ENCODE peak calls at places on chromosomes 3 and 15, in seven cellular contexts. G, W, H, Y, Z, J and K are unnamed samples.

GRCh38 chr3:169207089-169207488 is 456.4 kb downstream of the MECOM start:
- DNase-seq in G (no peak), W (no peak), H (no peak), Y (no peak), Z (no peak), J (no peak), K (no peak)

GRCh38 chr15:41999290-42000285 is 21.3 kb downstream of the PLA2G4E start:
- DNase-seq in G (no peak), W (no peak), H (no peak), Y (no peak), Z (no peak), J (no peak), K (no peak)

GRCh38 chr15:75891895-75892294 is 11.8 kb upstream of the FBXO22 start:
- DNase-seq in G (peak), W (no peak), H (no peak), Y (no peak), Z (no peak), J (no peak), K (no peak)

GRCh38 chr3:46162975-46163550 is 45.0 kb downstream of the CCR1 start:
- DNase-seq in G (peak), W (no peak), H (no peak), Y (no peak), Z (no peak), J (no peak), K (no peak)

GRCh38 chr3:8769088-8769822 is at the start of gene OXTR:
- DNase-seq in G (peak), W (peak), H (peak), Y (peak), Z (peak), J (no peak), K (peak)

GRCh38 chr3:138824114-138824506 is 10.6 kb downstream of the PIK3CB start:
- DNase-seq in G (no peak), W (peak), H (no peak), Y (no peak), Z (no peak), J (no peak), K (no peak)

GRCh38 chr3:195085356-195086130 is 185.4 kb downstream of the XXYLT1 start:
- DNase-seq in G (no peak), W (no peak), H (no peak), Y (no peak), Z (no peak), J (no peak), K (no peak)

GRCh38 chr15:88708256-88709054 is 69.6 kb downstream of the ISG20 start:
- DNase-seq in G (no peak), W (no peak), H (no peak), Y (no peak), Z (no peak), J (no peak), K (no peak)

GRCh38 chr3:118991775-118992174 is 42.9 kb downstream of the IGSF11 start:
- DNase-seq in G (no peak), W (no peak), H (no peak), Y (no peak), Z (no peak), J (no peak), K (no peak)

GRCh38 chr3:30470566-30470965 is 135.8 kb upstream of the TGFBR2 start:
- DNase-seq in G (no peak), W (no peak), H (no peak), Y (no peak), Z (no peak), J (no peak), K (no peak)

GRCh38 chr3:175338775-175339535 is 479.8 kb downstream of the NAALADL2 start:
- DNase-seq in G (no peak), W (no peak), H (no peak), Y (no peak), Z (peak), J (no peak), K (no peak)

GRCh38 chr3:129346690-129347440 is 68.2 kb downstream of the HMCES start:
- DNase-seq in G (no peak), W (no peak), H (no peak), Y (no peak), Z (no peak), J (no peak), K (no peak)

GRCh38 chr3:134869153-134869726 is 74.2 kb downstream of the EPHB1 start:
- DNase-seq in G (no peak), W (no peak), H (no peak), Y (no peak), Z (no peak), J (no peak), K (no peak)

GRCh38 chr15:64070965-64071851 is 22.4 kb downstream of the CIAO2A start:
- DNase-seq in G (peak), W (peak), H (no peak), Y (no peak), Z (no peak), J (no peak), K (no peak)

GRCh38 chr15:85858586-85859375 is 64.1 kb upstream of the KLHL25 start:
- DNase-seq in G (peak), W (peak), H (peak), Y (peak), Z (peak), J (no peak), K (peak)

GRCh38 chr3:121414924-121415323 is 130.9 kb downstream of the POLQ start:
- DNase-seq in G (no peak), W (no peak), H (no peak), Y (no peak), Z (no peak), J (no peak), K (no peak)

GRCh38 chr3:15023719-15024118 is 41.4 kb downstream of the MRPS25 start:
- DNase-seq in G (no peak), W (no peak), H (no peak), Y (peak), Z (no peak), J (no peak), K (no peak)

GRCh38 chr3:141407043-141407442 is 38.7 kb downstream of the ZBTB38 start:
- DNase-seq in G (no peak), W (no peak), H (no peak), Y (no peak), Z (no peak), J (no peak), K (no peak)

GRCh38 chr3:184732133-184732532 is 20.3 kb upstream of the MAGEF1 start:
- DNase-seq in G (no peak), W (no peak), H (no peak), Y (no peak), Z (peak), J (no peak), K (no peak)

GRCh38 chr3:78659386-78659987 is 1108.3 kb downstream of the ROBO1 start:
- DNase-seq in G (peak), W (peak), H (no peak), Y (peak), Z (no peak), J (no peak), K (no peak)

DNA sequence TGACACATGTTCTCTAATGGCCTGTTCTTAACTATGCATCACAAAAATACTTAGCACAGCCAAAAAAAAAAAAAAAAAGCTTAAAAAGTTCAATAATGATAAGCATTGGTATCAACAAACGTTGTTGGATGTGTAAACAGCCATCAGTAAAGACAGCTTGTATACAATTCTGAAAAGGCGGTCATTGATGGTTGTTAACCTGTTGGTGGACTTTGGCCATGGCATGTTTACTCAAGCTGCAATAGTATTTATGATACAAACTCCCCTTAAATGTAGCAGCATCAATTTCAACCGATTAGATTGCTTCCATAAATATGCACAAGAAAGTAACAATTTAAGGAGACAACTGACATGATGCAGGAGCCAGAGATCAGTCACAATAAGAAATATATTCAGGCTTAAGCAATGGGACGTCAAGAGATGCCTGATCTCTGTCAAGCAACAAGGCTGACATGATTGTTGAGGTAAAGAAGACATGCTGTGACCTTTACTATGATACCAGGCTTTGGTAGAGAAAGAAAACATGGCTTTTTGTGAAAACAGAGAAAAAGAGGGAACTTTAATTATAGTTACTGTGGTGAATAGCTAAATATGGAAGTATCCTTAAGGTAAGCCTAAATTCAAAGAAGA is 14.2 kb upstream of the SLC7A14 start:
- DNase-seq in G (peak), W (no peak), H (no peak), Y (no peak), Z (no peak), J (no peak), K (no peak)
- TF ChIP-seq POLR2AphosphoS5 in G (no peak), W (no peak), H (no peak), Y (no peak), Z (no peak), J (no peak), K (no peak)

GRCh38 chr3:128235207-128235933 is 82.1 kb downstream of the EEFSEC start:
- DNase-seq in G (no peak), W (no peak), H (no peak), Y (peak), Z (no peak), J (no peak), K (no peak)
- TF ChIP-seq TAF1 in G (no peak), W (no peak), H (no peak), Y (no peak), Z (no peak), J (no peak), K (no peak)

DNA sequence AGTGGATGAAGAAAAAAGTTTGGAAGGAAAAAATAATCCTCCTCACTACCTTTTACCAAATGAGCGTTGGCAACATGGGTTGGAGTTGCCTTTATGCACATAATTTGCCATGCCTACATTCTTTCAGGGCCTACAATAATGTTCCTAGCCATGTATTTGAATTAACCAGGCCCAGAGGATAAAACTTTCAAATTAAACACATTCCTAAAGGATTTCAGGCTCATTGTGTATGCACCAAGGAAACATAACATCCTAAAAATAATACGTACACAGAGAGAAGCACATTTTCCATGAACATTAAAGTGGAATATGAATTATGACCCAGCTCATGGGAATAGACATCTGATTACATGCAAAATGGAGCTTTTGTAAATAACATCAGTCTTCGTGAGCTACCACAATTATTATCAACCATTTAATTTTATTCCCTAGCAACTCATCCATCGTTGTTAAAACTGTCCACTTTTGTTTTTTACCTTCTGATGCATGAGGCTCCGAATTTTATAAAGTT is 203.3 kb downstream of the RORA start:
- DNase-seq in G (no peak), W (no peak), H (no peak), Y (no peak), Z (no peak), J (no peak), K (no peak)
- TF ChIP-seq POLR2AphosphoS5 in G (no peak), W (no peak), H (no peak), Y (no peak), Z (no peak), J (no peak), K (no peak)

GRCh38 chr3:71210257-71211002 is 373.1 kb downstream of the FOXP1 start:
- DNase-seq in G (peak), W (peak), H (no peak), Y (no peak), Z (no peak), J (no peak), K (no peak)
- TF ChIP-seq TAF1 in G (peak), W (no peak), H (no peak), Y (no peak), Z (no peak), J (no peak), K (no peak)

GRCh38 chr3:132657869-132658747 is 1.5 kb downstream of the ACAD11 start:
- DNase-seq in G (peak), W (no peak), H (no peak), Y (no peak), Z (no peak), J (no peak), K (no peak)

GRCh38 chr3:132660745-132661067 is 577 bp downstream of the UBA5 start:
- DNase-seq in G (no peak), W (peak), H (no peak), Y (peak), Z (no peak), J (no peak), K (no peak)

GRCh38 chr3:132659000-132659369 is 624 bp downstream of the ACAD11 start:
- DNase-seq in G (no peak), W (no peak), H (no peak), Y (no peak), Z (no peak), J (no peak), K (no peak)

GRCh38 chr3:132660056-132660744 is at the start of gene UBA5:
- DNase-seq in G (peak), W (peak), H (peak), Y (peak), Z (peak), J (peak), K (peak)

DNA sequence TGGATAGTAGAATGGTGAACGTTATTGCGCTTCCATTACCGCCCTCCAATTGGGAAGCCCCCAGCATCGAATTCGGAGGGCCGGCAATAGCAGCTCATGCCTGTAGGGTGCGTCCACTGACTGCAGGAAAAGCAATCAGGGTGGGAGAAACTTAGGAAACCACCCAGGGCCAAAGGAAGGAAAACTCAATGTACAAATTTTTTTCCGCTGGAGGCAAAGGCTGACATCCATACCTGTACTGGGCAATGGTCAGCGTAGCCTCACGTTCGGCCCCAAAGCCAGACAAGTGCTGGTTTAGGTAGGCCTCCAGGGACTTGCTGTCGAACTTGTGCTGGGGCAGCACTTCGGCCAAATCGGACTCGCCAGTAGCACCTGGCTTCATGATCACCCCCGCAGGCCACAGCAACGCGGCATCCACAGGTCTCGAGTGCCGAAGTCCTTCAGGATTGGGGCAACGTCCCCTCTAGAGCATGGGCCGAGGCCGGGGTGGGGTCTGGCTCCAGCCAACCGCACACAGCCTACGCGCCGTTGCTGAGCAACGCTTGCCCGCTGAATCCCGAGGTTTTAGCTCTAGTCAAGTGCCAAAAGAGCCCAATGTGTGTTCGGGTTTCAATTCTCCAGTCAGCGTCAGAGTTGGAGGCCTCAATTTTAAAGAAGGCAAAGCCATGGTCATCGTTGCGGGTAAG is at the start of gene ACAD11:
- DNase-seq in G (peak), W (peak), H (peak), Y (peak), Z (peak), J (peak), K (peak)
- TF ChIP-seq POLR2AphosphoS5 in G (peak), W (no peak), H (peak), Y (no peak), Z (peak), J (no peak), K (no peak)

GRCh38 chr3:150756491-150757059 is 6.4 kb downstream of the SIAH2 start:
- DNase-seq in G (no peak), W (no peak), H (no peak), Y (no peak), Z (no peak), J (no peak), K (no peak)

GRCh38 chr3:150759319-150759718 is 3.6 kb downstream of the SIAH2 start:
- DNase-seq in G (no peak), W (no peak), H (no peak), Y (no peak), Z (no peak), J (no peak), K (no peak)

GRCh38 chr3:150755902-150756301 is 7.1 kb downstream of the SIAH2 start:
- DNase-seq in G (no peak), W (no peak), H (no peak), Y (no peak), Z (no peak), J (no peak), K (no peak)

GRCh38 chr3:150757364-150757763 is 5.6 kb downstream of the SIAH2 start:
- DNase-seq in G (no peak), W (no peak), H (no peak), Y (no peak), Z (no peak), J (no peak), K (no peak)

GRCh38 chr3:150757768-150758167 is 5.2 kb downstream of the SIAH2 start:
- DNase-seq in G (no peak), W (no peak), H (no peak), Y (no peak), Z (no peak), J (no peak), K (no peak)
- TF ChIP-seq TAF1 in G (no peak), W (no peak), H (no peak), Y (no peak), Z (no peak), J (no peak), K (no peak)